ENCODE peak calls at places on chromosomes 6 and 20, in seven cellular contexts. One of them, this sample, is unnamed.

GRCh38 chr6:109318328-109318876 is 63.9 kb downstream of the CD164 start:
- DNase-seq in uterus: no peak
- DNase-seq in A673: no peak
- DNase-seq in fibroblast of pulmonary artery: no peak
- DNase-seq in A549: no peak
- DNase-seq in heart right ventricle: no peak
- DNase-seq in HepG2: peak; percentile 78
- DNase-seq in this sample: no peak

GRCh38 chr6:105595829-105596228 is 192.9 kb upstream of the PREP start:
- DNase-seq in uterus: no peak
- DNase-seq in A673: no peak
- DNase-seq in fibroblast of pulmonary artery: no peak
- DNase-seq in A549: no peak
- DNase-seq in heart right ventricle: no peak
- DNase-seq in HepG2: no peak
- DNase-seq in this sample: no peak

GRCh38 chr6:17884501-17885039 is 102.9 kb downstream of the KIF13A start:
- DNase-seq in uterus: no peak
- DNase-seq in A673: no peak
- DNase-seq in fibroblast of pulmonary artery: no peak
- DNase-seq in A549: no peak
- DNase-seq in heart right ventricle: no peak
- DNase-seq in HepG2: no peak
- DNase-seq in this sample: no peak

GRCh38 chr6:32192608-32193039 is at the start of gene GPSM3:
- DNase-seq in uterus: no peak
- DNase-seq in A673: no peak
- DNase-seq in fibroblast of pulmonary artery: peak; percentile 57
- DNase-seq in A549: no peak
- DNase-seq in heart right ventricle: peak; percentile 65
- DNase-seq in HepG2: no peak
- DNase-seq in this sample: no peak

GRCh38 chr6:122719176-122719575 is 60.3 kb upstream of the FABP7 start:
- DNase-seq in uterus: no peak
- DNase-seq in A673: no peak
- DNase-seq in fibroblast of pulmonary artery: no peak
- DNase-seq in A549: no peak
- DNase-seq in heart right ventricle: no peak
- DNase-seq in HepG2: no peak
- DNase-seq in this sample: no peak

GRCh38 chr6:82955841-82956240 is 109.8 kb downstream of the UBE3D start:
- DNase-seq in uterus: no peak
- DNase-seq in A673: no peak
- DNase-seq in fibroblast of pulmonary artery: peak; percentile 43
- DNase-seq in A549: no peak
- DNase-seq in heart right ventricle: no peak
- DNase-seq in HepG2: no peak
- DNase-seq in this sample: no peak

GRCh38 chr20:63000958-63001357 is 5.8 kb downstream of the BHLHE23 start:
- DNase-seq in uterus: no peak
- DNase-seq in A673: no peak
- DNase-seq in fibroblast of pulmonary artery: no peak
- DNase-seq in A549: no peak
- DNase-seq in heart right ventricle: peak; percentile 0
- DNase-seq in HepG2: no peak
- DNase-seq in this sample: no peak

GRCh38 chr6:136408205-136408604 is 118.6 kb upstream of the BCLAF1 start:
- DNase-seq in uterus: no peak
- DNase-seq in A673: peak; percentile 30
- DNase-seq in fibroblast of pulmonary artery: peak; percentile 50
- DNase-seq in A549: no peak
- DNase-seq in heart right ventricle: no peak
- DNase-seq in HepG2: no peak
- DNase-seq in this sample: no peak

GRCh38 chr6:135008072-135008940 is 46.3 kb downstream of the HBS1L start:
- DNase-seq in uterus: no peak
- DNase-seq in A673: no peak
- DNase-seq in fibroblast of pulmonary artery: no peak
- DNase-seq in A549: no peak
- DNase-seq in heart right ventricle: no peak
- DNase-seq in HepG2: peak; percentile 57
- DNase-seq in this sample: no peak

GRCh38 chr20:4569092-4569491 is 152.6 kb upstream of the PRND start:
- DNase-seq in uterus: no peak
- DNase-seq in A673: peak; percentile 44
- DNase-seq in fibroblast of pulmonary artery: no peak
- DNase-seq in A549: no peak
- DNase-seq in heart right ventricle: no peak
- DNase-seq in HepG2: no peak
- DNase-seq in this sample: no peak
- TF ChIP-seq CTCF in uterus: no peak
- TF ChIP-seq CTCF in A673: peak; percentile 43
- TF ChIP-seq CTCF in fibroblast of pulmonary artery: peak; percentile 30
- TF ChIP-seq CTCF in A549: no peak
- TF ChIP-seq CTCF in heart right ventricle: peak; percentile 19
- TF ChIP-seq CTCF in HepG2: peak; percentile 14
- TF ChIP-seq CTCF in this sample: no peak

GRCh38 chr6:156378853-156379252 is 398.3 kb upstream of the ARID1B start:
- DNase-seq in uterus: no peak
- DNase-seq in A673: no peak
- DNase-seq in fibroblast of pulmonary artery: no peak
- DNase-seq in A549: no peak
- DNase-seq in heart right ventricle: no peak
- DNase-seq in HepG2: no peak
- DNase-seq in this sample: no peak
- TF ChIP-seq CTCF in uterus: no peak
- TF ChIP-seq CTCF in A673: no peak
- TF ChIP-seq CTCF in fibroblast of pulmonary artery: no peak
- TF ChIP-seq CTCF in A549: no peak
- TF ChIP-seq CTCF in heart right ventricle: no peak
- TF ChIP-seq CTCF in HepG2: no peak
- TF ChIP-seq CTCF in this sample: no peak

GRCh38 chr6:26017567-26017966 is 55.0 kb downstream of the TRIM38 start:
- DNase-seq in uterus: peak; percentile 83
- DNase-seq in A673: peak; percentile 88
- DNase-seq in fibroblast of pulmonary artery: peak; percentile 92
- DNase-seq in A549: no peak
- DNase-seq in heart right ventricle: peak; percentile 70
- DNase-seq in HepG2: no peak
- DNase-seq in this sample: peak; percentile 59
- TF ChIP-seq CTCF in uterus: peak; percentile 47
- TF ChIP-seq CTCF in A673: peak; percentile 70
- TF ChIP-seq CTCF in fibroblast of pulmonary artery: peak; percentile 57
- TF ChIP-seq CTCF in A549: no peak
- TF ChIP-seq CTCF in heart right ventricle: peak; percentile 58
- TF ChIP-seq CTCF in HepG2: no peak
- TF ChIP-seq CTCF in this sample: no peak

GRCh38 chr20:33166533-33167113 is 1.3 kb upstream of the BPIFA2 start:
- DNase-seq in uterus: no peak
- DNase-seq in A673: no peak
- DNase-seq in fibroblast of pulmonary artery: no peak
- DNase-seq in A549: no peak
- DNase-seq in heart right ventricle: no peak
- DNase-seq in HepG2: no peak
- DNase-seq in this sample: no peak

GRCh38 chr20:33172781-33173180 is 4.8 kb downstream of the BPIFA2 start:
- DNase-seq in uterus: no peak
- DNase-seq in A673: peak; percentile 9
- DNase-seq in fibroblast of pulmonary artery: peak; percentile 13
- DNase-seq in A549: no peak
- DNase-seq in heart right ventricle: no peak
- DNase-seq in HepG2: no peak
- DNase-seq in this sample: no peak

GRCh38 chr20:33165416-33166055 is 2.4 kb upstream of the BPIFA2 start:
- DNase-seq in uterus: no peak
- DNase-seq in A673: no peak
- DNase-seq in fibroblast of pulmonary artery: no peak
- DNase-seq in A549: no peak
- DNase-seq in heart right ventricle: no peak
- DNase-seq in HepG2: no peak
- DNase-seq in this sample: no peak

GRCh38 chr20:33167859-33168258 is at the start of gene BPIFA2:
- DNase-seq in uterus: no peak
- DNase-seq in A673: no peak
- DNase-seq in fibroblast of pulmonary artery: no peak
- DNase-seq in A549: no peak
- DNase-seq in heart right ventricle: no peak
- DNase-seq in HepG2: no peak
- DNase-seq in this sample: no peak

GRCh38 chr20:33169176-33169794 is 1.3 kb downstream of the BPIFA2 start:
- DNase-seq in uterus: no peak
- DNase-seq in A673: no peak
- DNase-seq in fibroblast of pulmonary artery: no peak
- DNase-seq in A549: no peak
- DNase-seq in heart right ventricle: no peak
- DNase-seq in HepG2: peak; percentile 29
- DNase-seq in this sample: no peak
- TF ChIP-seq CTCF in uterus: no peak
- TF ChIP-seq CTCF in A673: peak; percentile 57
- TF ChIP-seq CTCF in fibroblast of pulmonary artery: peak; percentile 45
- TF ChIP-seq CTCF in A549: peak; percentile 1
- TF ChIP-seq CTCF in heart right ventricle: peak; percentile 42
- TF ChIP-seq CTCF in HepG2: peak; percentile 55
- TF ChIP-seq CTCF in this sample: no peak

GRCh38 chr6:1965596-1966224 is 279.7 kb downstream of the GMDS start:
- DNase-seq in uterus: no peak
- DNase-seq in A673: no peak
- DNase-seq in fibroblast of pulmonary artery: no peak
- DNase-seq in A549: no peak
- DNase-seq in heart right ventricle: no peak
- DNase-seq in HepG2: no peak
- DNase-seq in this sample: no peak
- TF ChIP-seq CTCF in uterus: no peak
- TF ChIP-seq CTCF in A673: no peak
- TF ChIP-seq CTCF in fibroblast of pulmonary artery: no peak
- TF ChIP-seq CTCF in A549: no peak
- TF ChIP-seq CTCF in heart right ventricle: no peak
- TF ChIP-seq CTCF in HepG2: no peak
- TF ChIP-seq CTCF in this sample: no peak

DNA sequence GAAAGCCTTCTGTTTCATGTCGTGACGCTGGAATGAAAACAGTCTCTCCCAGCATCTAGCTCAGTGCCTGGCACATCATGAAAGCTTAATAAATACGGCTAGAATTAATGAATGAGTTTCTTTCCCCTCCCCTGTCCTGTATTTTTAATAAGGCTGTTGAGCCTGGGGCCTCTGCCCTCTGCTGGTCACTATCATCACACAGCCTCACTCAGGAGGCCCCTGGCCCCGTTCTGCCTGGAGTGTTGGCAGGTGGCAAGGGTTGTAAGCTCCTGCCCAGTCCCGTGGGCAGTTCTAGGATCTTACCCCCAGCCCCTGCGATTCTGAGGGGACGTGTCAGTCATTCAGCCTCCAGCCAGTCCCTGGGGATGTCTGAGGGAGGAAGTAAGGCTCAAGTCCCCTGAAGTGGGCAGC is 41.4 kb downstream of the PHACTR3 start:
- DNase-seq in uterus: no peak
- DNase-seq in A673: no peak
- DNase-seq in fibroblast of pulmonary artery: no peak
- DNase-seq in A549: no peak
- DNase-seq in heart right ventricle: no peak
- DNase-seq in HepG2: no peak
- DNase-seq in this sample: peak; percentile 9
- TF ChIP-seq CTCF in uterus: no peak
- TF ChIP-seq CTCF in A673: peak; percentile 23
- TF ChIP-seq CTCF in fibroblast of pulmonary artery: no peak
- TF ChIP-seq CTCF in A549: no peak
- TF ChIP-seq CTCF in heart right ventricle: peak; percentile 32
- TF ChIP-seq CTCF in HepG2: peak; percentile 33
- TF ChIP-seq CTCF in this sample: no peak

DNA sequence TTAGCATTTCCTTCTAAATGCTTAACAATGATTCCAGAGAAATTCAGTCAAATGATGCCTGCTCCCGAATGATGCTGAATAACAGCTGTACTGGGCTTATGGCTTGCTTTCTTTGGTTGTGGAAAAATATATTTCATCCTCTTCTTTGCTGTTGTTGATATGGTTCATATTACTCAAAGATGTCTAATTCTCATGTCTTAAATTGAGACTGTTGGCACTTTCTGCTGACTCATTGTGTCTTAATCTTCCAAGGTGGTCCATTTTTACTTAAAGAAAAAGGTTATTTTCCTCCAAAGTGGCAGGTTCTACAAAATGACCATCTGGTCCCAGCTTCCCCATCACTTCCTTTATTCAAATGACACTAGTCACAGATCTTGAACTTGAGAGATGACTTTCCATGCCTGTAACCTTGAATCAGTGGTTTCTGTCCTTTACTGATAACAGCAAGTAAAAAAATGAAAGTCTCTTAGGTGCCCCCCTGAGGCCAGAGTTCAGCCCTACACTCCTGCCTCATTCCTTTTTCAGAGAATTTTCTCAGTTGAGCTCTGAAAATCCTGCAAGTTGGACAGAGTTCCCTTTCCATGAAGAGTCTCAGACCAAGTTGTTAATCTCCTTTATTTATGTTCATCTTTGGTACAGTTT is 6.9 kb downstream of the SNAP25 start:
- DNase-seq in uterus: no peak
- DNase-seq in A673: peak; percentile 25
- DNase-seq in fibroblast of pulmonary artery: no peak
- DNase-seq in A549: peak; percentile 33
- DNase-seq in heart right ventricle: no peak
- DNase-seq in HepG2: peak; percentile 54
- DNase-seq in this sample: no peak
- TF ChIP-seq CTCF in uterus: no peak
- TF ChIP-seq CTCF in A673: peak; percentile 47
- TF ChIP-seq CTCF in fibroblast of pulmonary artery: peak; percentile 10
- TF ChIP-seq CTCF in A549: peak; percentile 43
- TF ChIP-seq CTCF in heart right ventricle: no peak
- TF ChIP-seq CTCF in HepG2: peak; percentile 47
- TF ChIP-seq CTCF in this sample: no peak

DNA sequence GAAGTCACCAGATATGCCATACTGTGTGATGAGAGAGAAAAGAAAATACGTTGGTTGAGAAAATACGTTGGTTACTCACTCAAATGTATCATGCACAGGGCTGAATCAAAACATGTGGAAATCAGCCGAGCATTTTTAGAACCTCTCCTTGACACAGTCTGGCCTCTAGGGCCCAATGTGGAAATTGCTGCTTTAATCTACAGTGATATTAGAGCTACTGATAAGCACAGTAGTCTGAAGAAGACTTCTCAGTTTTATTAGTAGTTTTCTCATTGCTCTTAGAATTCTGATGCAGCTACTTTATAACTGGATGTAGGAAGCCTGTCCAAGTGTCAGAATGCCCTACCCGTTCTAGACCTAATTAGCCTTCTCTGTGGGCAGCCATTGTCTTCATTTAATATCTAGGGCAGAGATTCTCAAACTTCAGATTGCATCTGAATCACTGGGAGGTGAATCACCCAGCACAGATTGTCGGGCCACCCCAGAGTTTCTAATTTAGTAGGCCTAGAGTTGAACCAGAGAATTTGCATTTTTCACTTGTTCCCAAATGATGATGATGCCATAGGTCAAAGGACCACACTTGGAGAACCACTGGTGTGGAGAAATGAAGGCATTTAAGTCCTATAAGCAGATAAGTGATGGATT is 229.1 kb downstream of the PLCB1 start:
- DNase-seq in uterus: no peak
- DNase-seq in A673: peak; percentile 9
- DNase-seq in fibroblast of pulmonary artery: peak; percentile 45
- DNase-seq in A549: no peak
- DNase-seq in heart right ventricle: no peak
- DNase-seq in HepG2: no peak
- DNase-seq in this sample: no peak
- TF ChIP-seq CTCF in uterus: no peak
- TF ChIP-seq CTCF in A673: peak; percentile 21
- TF ChIP-seq CTCF in fibroblast of pulmonary artery: no peak
- TF ChIP-seq CTCF in A549: no peak
- TF ChIP-seq CTCF in heart right ventricle: peak; percentile 15
- TF ChIP-seq CTCF in HepG2: no peak
- TF ChIP-seq CTCF in this sample: no peak